ENCODE peak calls at places on chromosomes 5 and 9, in ten cellular contexts. One of them, this sample, is unnamed.

GRCh38 chr5:42349163-42349562 is 74.1 kb upstream of the GHR start:
- DNase-seq in HCT116: no peak
- DNase-seq in astrocyte of the spinal cord: no peak
- DNase-seq in endothelial cell of umbilical vein: no peak
- DNase-seq in esophagus squamous epithelium: no peak
- DNase-seq in RWPE1: peak
- DNase-seq in astrocyte: no peak
- DNase-seq in foreskin fibroblast: peak
- DNase-seq in BE2C: no peak
- DNase-seq in GM20000: no peak
- DNase-seq in this sample: no peak

GRCh38 chr5:146718628-146719027 is 159.9 kb downstream of the PPP2R2B start:
- DNase-seq in astrocyte of the spinal cord: no peak
- DNase-seq in HCT116: no peak
- DNase-seq in endothelial cell of umbilical vein: no peak
- DNase-seq in astrocyte: no peak
- DNase-seq in BE2C: no peak
- DNase-seq in GM20000: no peak
- DNase-seq in foreskin fibroblast: no peak
- DNase-seq in esophagus squamous epithelium: no peak
- DNase-seq in RWPE1: peak
- DNase-seq in this sample: no peak

GRCh38 chr9:118023649-118024048 is 319.4 kb downstream of the TLR4 start:
- DNase-seq in HCT116: no peak
- DNase-seq in astrocyte of the spinal cord: no peak
- DNase-seq in GM20000: no peak
- DNase-seq in astrocyte: no peak
- DNase-seq in esophagus squamous epithelium: no peak
- DNase-seq in endothelial cell of umbilical vein: peak
- DNase-seq in foreskin fibroblast: no peak
- DNase-seq in BE2C: no peak
- DNase-seq in RWPE1: no peak
- DNase-seq in this sample: no peak

GRCh38 chr5:122312670-122312988 is 592 bp downstream of the SNCAIP start:
- DNase-seq in esophagus squamous epithelium: no peak
- DNase-seq in astrocyte: peak
- DNase-seq in HCT116: no peak
- DNase-seq in foreskin fibroblast: no peak
- DNase-seq in GM20000: peak
- DNase-seq in RWPE1: no peak
- DNase-seq in astrocyte of the spinal cord: peak
- DNase-seq in endothelial cell of umbilical vein: no peak
- DNase-seq in BE2C: no peak
- DNase-seq in this sample: peak

GRCh38 chr9:113775714-113776113 is 100.4 kb upstream of the ZNF618 start:
- DNase-seq in endothelial cell of umbilical vein: peak
- DNase-seq in astrocyte of the spinal cord: no peak
- DNase-seq in BE2C: no peak
- DNase-seq in astrocyte: no peak
- DNase-seq in HCT116: no peak
- DNase-seq in RWPE1: no peak
- DNase-seq in esophagus squamous epithelium: no peak
- DNase-seq in foreskin fibroblast: no peak
- DNase-seq in GM20000: no peak
- DNase-seq in this sample: no peak

GRCh38 chr5:143314664-143315063 is 88.8 kb downstream of the NR3C1 start:
- DNase-seq in astrocyte of the spinal cord: peak
- DNase-seq in GM20000: no peak
- DNase-seq in RWPE1: peak
- DNase-seq in astrocyte: peak
- DNase-seq in HCT116: no peak
- DNase-seq in BE2C: no peak
- DNase-seq in esophagus squamous epithelium: no peak
- DNase-seq in foreskin fibroblast: peak
- DNase-seq in endothelial cell of umbilical vein: peak
- DNase-seq in this sample: peak

GRCh38 chr9:38038307-38039089 is 30.5 kb downstream of the SHB start:
- DNase-seq in BE2C: peak
- DNase-seq in esophagus squamous epithelium: no peak
- DNase-seq in astrocyte of the spinal cord: no peak
- DNase-seq in HCT116: no peak
- DNase-seq in GM20000: no peak
- DNase-seq in endothelial cell of umbilical vein: peak
- DNase-seq in astrocyte: no peak
- DNase-seq in foreskin fibroblast: peak
- DNase-seq in RWPE1: no peak
- DNase-seq in this sample: no peak

GRCh38 chr9:75855509-75855908 is 35.0 kb upstream of the PCSK5 start:
- DNase-seq in BE2C: no peak
- DNase-seq in astrocyte of the spinal cord: peak
- DNase-seq in astrocyte: no peak
- DNase-seq in HCT116: peak
- DNase-seq in RWPE1: peak
- DNase-seq in endothelial cell of umbilical vein: peak
- DNase-seq in esophagus squamous epithelium: no peak
- DNase-seq in foreskin fibroblast: peak
- DNase-seq in GM20000: no peak
- DNase-seq in this sample: no peak

GRCh38 chr9:6417186-6417585 is 4.2 kb downstream of the UHRF2 start:
- DNase-seq in astrocyte: no peak
- DNase-seq in astrocyte of the spinal cord: no peak
- DNase-seq in GM20000: peak
- DNase-seq in endothelial cell of umbilical vein: no peak
- DNase-seq in esophagus squamous epithelium: no peak
- DNase-seq in BE2C: no peak
- DNase-seq in foreskin fibroblast: no peak
- DNase-seq in HCT116: no peak
- DNase-seq in RWPE1: no peak
- DNase-seq in this sample: no peak

GRCh38 chr9:11702529-11702928 is 990.7 kb upstream of the TYRP1 start:
- DNase-seq in astrocyte of the spinal cord: no peak
- DNase-seq in BE2C: no peak
- DNase-seq in RWPE1: peak
- DNase-seq in esophagus squamous epithelium: no peak
- DNase-seq in endothelial cell of umbilical vein: no peak
- DNase-seq in foreskin fibroblast: no peak
- DNase-seq in astrocyte: no peak
- DNase-seq in HCT116: no peak
- DNase-seq in GM20000: no peak
- DNase-seq in this sample: no peak

GRCh38 chr5:16018970-16019369 is 160.6 kb downstream of the MARCHF11 start:
- DNase-seq in endothelial cell of umbilical vein: no peak
- DNase-seq in esophagus squamous epithelium: no peak
- DNase-seq in HCT116: no peak
- DNase-seq in GM20000: no peak
- DNase-seq in foreskin fibroblast: no peak
- DNase-seq in RWPE1: no peak
- DNase-seq in astrocyte: no peak
- DNase-seq in BE2C: no peak
- DNase-seq in astrocyte of the spinal cord: no peak
- DNase-seq in this sample: no peak

GRCh38 chr9:96496368-96497116 is 46.6 kb downstream of the HABP4 start:
- DNase-seq in esophagus squamous epithelium: no peak
- DNase-seq in foreskin fibroblast: no peak
- DNase-seq in HCT116: no peak
- DNase-seq in astrocyte: no peak
- DNase-seq in astrocyte of the spinal cord: no peak
- DNase-seq in GM20000: no peak
- DNase-seq in endothelial cell of umbilical vein: no peak
- DNase-seq in RWPE1: no peak
- DNase-seq in BE2C: no peak
- DNase-seq in this sample: no peak

GRCh38 chr9:76255781-76256455 is 138.3 kb downstream of the RFK start:
- DNase-seq in esophagus squamous epithelium: no peak
- DNase-seq in astrocyte of the spinal cord: peak
- DNase-seq in HCT116: no peak
- DNase-seq in astrocyte: peak
- DNase-seq in foreskin fibroblast: peak
- DNase-seq in BE2C: no peak
- DNase-seq in endothelial cell of umbilical vein: no peak
- DNase-seq in RWPE1: peak
- DNase-seq in GM20000: no peak
- DNase-seq in this sample: peak

GRCh38 chr9:110283736-110284135 is 27.4 kb upstream of the TXN start:
- DNase-seq in foreskin fibroblast: no peak
- DNase-seq in GM20000: no peak
- DNase-seq in astrocyte of the spinal cord: no peak
- DNase-seq in BE2C: no peak
- DNase-seq in RWPE1: peak
- DNase-seq in endothelial cell of umbilical vein: no peak
- DNase-seq in astrocyte: peak
- DNase-seq in esophagus squamous epithelium: no peak
- DNase-seq in HCT116: no peak
- DNase-seq in this sample: no peak

GRCh38 chr5:392431-392988 is 50.5 kb upstream of the EXOC3 start:
- DNase-seq in BE2C: no peak
- DNase-seq in endothelial cell of umbilical vein: peak
- DNase-seq in GM20000: peak
- DNase-seq in foreskin fibroblast: no peak
- DNase-seq in HCT116: peak
- DNase-seq in astrocyte: peak
- DNase-seq in esophagus squamous epithelium: no peak
- DNase-seq in astrocyte of the spinal cord: peak
- DNase-seq in RWPE1: no peak
- DNase-seq in this sample: no peak

GRCh38 chr5:83000448-83000847 is 76.7 kb downstream of the TMEM167A start:
- DNase-seq in endothelial cell of umbilical vein: peak
- DNase-seq in BE2C: no peak
- DNase-seq in GM20000: no peak
- DNase-seq in astrocyte of the spinal cord: peak
- DNase-seq in astrocyte: peak
- DNase-seq in HCT116: no peak
- DNase-seq in RWPE1: peak
- DNase-seq in foreskin fibroblast: no peak
- DNase-seq in esophagus squamous epithelium: no peak
- DNase-seq in this sample: no peak

GRCh38 chr9:137076636-137077009 is 694 bp upstream of the UAP1L1 start:
- DNase-seq in GM20000: no peak
- DNase-seq in BE2C: no peak
- DNase-seq in RWPE1: no peak
- DNase-seq in HCT116: no peak
- DNase-seq in astrocyte of the spinal cord: no peak
- DNase-seq in astrocyte: no peak
- DNase-seq in foreskin fibroblast: no peak
- DNase-seq in esophagus squamous epithelium: no peak
- DNase-seq in endothelial cell of umbilical vein: no peak
- DNase-seq in this sample: no peak

DNA sequence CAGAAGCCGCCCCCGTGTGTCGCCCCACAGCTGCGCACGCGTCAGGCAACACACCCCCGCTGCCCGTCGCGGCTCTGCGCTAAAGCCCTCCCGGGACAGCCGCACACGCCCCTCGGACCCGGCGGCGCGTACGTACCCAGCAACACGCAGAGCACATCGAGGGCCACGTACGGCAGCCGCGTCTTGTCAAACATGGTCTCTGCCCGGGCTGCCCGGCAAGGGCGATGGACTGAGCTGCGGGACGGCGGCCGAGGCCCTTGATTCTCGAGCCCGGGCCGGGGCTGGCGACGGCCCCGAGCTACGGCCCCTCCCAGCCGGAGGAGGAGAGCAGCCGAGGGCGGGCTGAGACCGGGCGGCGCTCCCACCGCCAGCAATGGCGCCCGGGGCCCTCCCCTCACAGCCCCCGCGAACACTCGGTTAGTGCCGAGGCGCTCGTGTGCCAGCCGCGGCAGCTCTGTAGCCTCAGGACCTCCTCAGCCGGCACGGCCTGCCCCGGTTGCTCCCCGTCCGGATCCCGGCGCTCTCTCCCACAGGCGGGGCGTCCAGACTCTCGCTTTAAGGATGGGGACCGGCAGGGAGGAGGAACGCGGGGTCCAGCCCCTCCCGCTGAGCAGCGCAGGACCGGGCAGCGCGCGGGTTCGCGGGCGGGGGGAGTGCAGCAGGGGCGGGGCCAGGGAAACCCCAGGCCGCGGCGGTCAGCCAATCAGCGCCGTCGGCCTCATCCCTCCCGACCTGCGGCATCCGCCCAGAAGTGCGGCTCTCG is at the start of gene PLPP1:
- DNase-seq in esophagus squamous epithelium: peak
- DNase-seq in foreskin fibroblast: peak
- DNase-seq in astrocyte: peak
- DNase-seq in astrocyte of the spinal cord: peak
- DNase-seq in HCT116: peak
- DNase-seq in BE2C: peak
- DNase-seq in GM20000: peak
- DNase-seq in endothelial cell of umbilical vein: peak
- DNase-seq in RWPE1: peak
- DNase-seq in this sample: peak
- TF ChIP-seq CTCF in esophagus squamous epithelium: no peak
- TF ChIP-seq CTCF in foreskin fibroblast: no peak
- TF ChIP-seq CTCF in astrocyte: no peak
- TF ChIP-seq CTCF in astrocyte of the spinal cord: no peak
- TF ChIP-seq CTCF in HCT116: no peak
- TF ChIP-seq CTCF in BE2C: no peak
- TF ChIP-seq CTCF in GM20000: no peak
- TF ChIP-seq CTCF in endothelial cell of umbilical vein: no peak
- TF ChIP-seq CTCF in RWPE1: peak
- TF ChIP-seq CTCF in this sample: peak

DNA sequence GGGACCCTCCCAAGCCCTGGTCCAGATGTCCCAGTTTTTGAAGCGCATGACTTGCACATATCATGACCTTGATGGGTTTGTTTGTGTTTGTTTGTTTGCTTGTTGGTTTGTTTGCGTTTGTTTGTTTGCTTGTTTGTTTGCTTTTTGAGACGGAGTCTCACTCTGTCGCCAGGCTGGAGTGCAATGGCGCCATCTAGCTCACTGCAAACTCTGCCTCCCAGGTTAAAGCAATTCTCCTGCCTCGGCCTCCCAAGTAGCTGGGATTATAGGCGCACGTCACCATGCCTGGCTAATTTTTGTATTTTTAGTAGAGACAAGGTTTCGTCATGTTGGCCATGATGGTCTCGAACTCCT is 13.0 kb upstream of the UBAC1 start:
- DNase-seq in GM20000: no peak
- DNase-seq in endothelial cell of umbilical vein: no peak
- DNase-seq in esophagus squamous epithelium: no peak
- DNase-seq in astrocyte: no peak
- DNase-seq in astrocyte of the spinal cord: no peak
- DNase-seq in RWPE1: no peak
- DNase-seq in foreskin fibroblast: no peak
- DNase-seq in BE2C: no peak
- DNase-seq in HCT116: no peak
- DNase-seq in this sample: no peak
- TF ChIP-seq CTCF in GM20000: no peak
- TF ChIP-seq CTCF in endothelial cell of umbilical vein: no peak
- TF ChIP-seq CTCF in esophagus squamous epithelium: peak
- TF ChIP-seq CTCF in astrocyte: no peak
- TF ChIP-seq CTCF in astrocyte of the spinal cord: no peak
- TF ChIP-seq CTCF in RWPE1: no peak
- TF ChIP-seq CTCF in foreskin fibroblast: no peak
- TF ChIP-seq CTCF in BE2C: peak
- TF ChIP-seq CTCF in HCT116: peak
- TF ChIP-seq CTCF in this sample: peak

GRCh38 chr5:26802944-26803343 is 235.4 kb downstream of the CDH9 start:
- DNase-seq in HCT116: no peak
- DNase-seq in foreskin fibroblast: no peak
- DNase-seq in GM20000: no peak
- DNase-seq in RWPE1: no peak
- DNase-seq in astrocyte: no peak
- DNase-seq in endothelial cell of umbilical vein: no peak
- DNase-seq in astrocyte of the spinal cord: no peak
- DNase-seq in BE2C: no peak
- DNase-seq in esophagus squamous epithelium: no peak
- DNase-seq in this sample: no peak
- TF ChIP-seq CTCF in HCT116: no peak
- TF ChIP-seq CTCF in foreskin fibroblast: no peak
- TF ChIP-seq CTCF in GM20000: no peak
- TF ChIP-seq CTCF in RWPE1: no peak
- TF ChIP-seq CTCF in astrocyte: no peak
- TF ChIP-seq CTCF in endothelial cell of umbilical vein: no peak
- TF ChIP-seq CTCF in astrocyte of the spinal cord: no peak
- TF ChIP-seq CTCF in BE2C: peak
- TF ChIP-seq CTCF in esophagus squamous epithelium: no peak
- TF ChIP-seq CTCF in this sample: no peak

GRCh38 chr5:95178046-95178651 is 106.7 kb downstream of the MCTP1 start:
- DNase-seq in endothelial cell of umbilical vein: peak
- DNase-seq in foreskin fibroblast: peak
- DNase-seq in RWPE1: no peak
- DNase-seq in astrocyte of the spinal cord: peak
- DNase-seq in esophagus squamous epithelium: no peak
- DNase-seq in BE2C: peak
- DNase-seq in HCT116: peak
- DNase-seq in astrocyte: peak
- DNase-seq in GM20000: no peak
- DNase-seq in this sample: no peak
- TF ChIP-seq CTCF in endothelial cell of umbilical vein: peak
- TF ChIP-seq CTCF in foreskin fibroblast: no peak
- TF ChIP-seq CTCF in RWPE1: no peak
- TF ChIP-seq CTCF in astrocyte of the spinal cord: peak
- TF ChIP-seq CTCF in esophagus squamous epithelium: no peak
- TF ChIP-seq CTCF in BE2C: peak
- TF ChIP-seq CTCF in HCT116: peak
- TF ChIP-seq CTCF in astrocyte: peak
- TF ChIP-seq CTCF in GM20000: no peak
- TF ChIP-seq CTCF in this sample: no peak

This sample was measured in HFFc6.